ENCODE peak calls at places on chromosomes 6 and 20, in eight cellular contexts. F, W, L, J, D, M, G and U are unnamed samples.

GRCh38 chr6:119552016-119552415 is 202.5 kb upstream of the MAN1A1 start:
- DNase-seq in F (no peak), W (no peak), L (no peak), J (no peak), D (no peak), M (no peak), G (no peak), U (no peak)

GRCh38 chr20:60788070-60788469 is 464.0 kb upstream of the CDH4 start:
- DNase-seq in F (no peak), W (no peak), L (no peak), J (no peak), D (no peak), M (no peak), G (no peak), U (no peak)

GRCh38 chr20:37414133-37414532 is 68.2 kb downstream of the SRC start:
- DNase-seq in F (no peak), W (no peak), L (no peak), J (no peak), D (no peak), M (no peak), G (no peak), U (no peak)

GRCh38 chr20:57627972-57628650 is 7.9 kb upstream of the ZBP1 start:
- DNase-seq in F (no peak), W (no peak), L (no peak), J (peak), D (peak), M (peak), G (peak), U (peak)

GRCh38 chr6:63580704-63580961 is 8.4 kb downstream of the LOC128125822 start:
- DNase-seq in F (no peak), W (no peak), L (no peak), J (no peak), D (no peak), M (no peak), G (no peak), U (no peak)

GRCh38 chr6:139534472-139535115 is 160.1 kb upstream of the CITED2 start:
- DNase-seq in F (no peak), W (peak), L (no peak), J (no peak), D (no peak), M (peak), G (no peak), U (no peak)

GRCh38 chr6:139146317-139146726 is 11.4 kb downstream of the HECA start:
- DNase-seq in F (no peak), W (no peak), L (no peak), J (no peak), D (no peak), M (no peak), G (no peak), U (no peak)

GRCh38 chr6:35148167-35148741 is 7.1 kb upstream of the TCP11 start:
- DNase-seq in F (no peak), W (peak), L (peak), J (no peak), D (no peak), M (peak), G (peak), U (no peak)

GRCh38 chr6:163098827-163099469 is 315.6 kb upstream of the QKI start:
- DNase-seq in F (no peak), W (no peak), L (no peak), J (peak), D (no peak), M (no peak), G (no peak), U (no peak)

GRCh38 chr6:146202570-146202969 is 173.7 kb downstream of the GRM1 start:
- DNase-seq in F (no peak), W (no peak), L (no peak), J (no peak), D (no peak), M (no peak), G (no peak), U (no peak)

GRCh38 chr6:34349226-34349625 is 43.2 kb downstream of the NUDT3 start:
- DNase-seq in F (no peak), W (no peak), L (no peak), J (no peak), D (no peak), M (no peak), G (no peak), U (no peak)

GRCh38 chr20:38932457-38933120 is 6.4 kb downstream of the FAM83D start:
- DNase-seq in F (no peak), W (no peak), L (no peak), J (no peak), D (no peak), M (peak), G (peak), U (no peak)

GRCh38 chr20:63054695-63055240 is 48.0 kb upstream of the BHLHE23 start:
- DNase-seq in F (no peak), W (no peak), L (no peak), J (no peak), D (no peak), M (no peak), G (no peak), U (peak)

GRCh38 chr6:135475292-135475886 is 22.2 kb downstream of the AHI1 start:
- DNase-seq in F (no peak), W (no peak), L (no peak), J (no peak), D (peak), M (no peak), G (peak), U (no peak)

GRCh38 chr6:100493206-100493888 is 28.6 kb upstream of the SIM1 start:
- DNase-seq in F (no peak), W (no peak), L (no peak), J (no peak), D (no peak), M (no peak), G (no peak), U (no peak)

GRCh38 chr6:18280084-18280483 is 15.8 kb upstream of the DEK start:
- DNase-seq in F (no peak), W (no peak), L (no peak), J (no peak), D (no peak), M (no peak), G (no peak), U (no peak)

GRCh38 chr6:444653-445275 is 53.2 kb downstream of the IRF4 start:
- DNase-seq in F (no peak), W (no peak), L (no peak), J (no peak), D (no peak), M (no peak), G (no peak), U (no peak)

GRCh38 chr6:149867876-149868640 is 3.9 kb upstream of the LRP11 start:
- DNase-seq in F (peak), W (peak), L (no peak), J (no peak), D (no peak), M (no peak), G (peak), U (no peak)

GRCh38 chr6:166514196-166514595 is 72.3 kb downstream of the RAMACL start:
- DNase-seq in F (no peak), W (no peak), L (no peak), J (no peak), D (no peak), M (no peak), G (peak), U (peak)

GRCh38 chr6:137390264-137390787 is 103.9 kb downstream of the OLIG3 start:
- DNase-seq in F (no peak), W (no peak), L (no peak), J (no peak), D (no peak), M (no peak), G (no peak), U (no peak)

GRCh38 chr20:19949195-19949867 is 67.8 kb upstream of the NAA20 start:
- DNase-seq in F (no peak), W (no peak), L (no peak), J (no peak), D (no peak), M (no peak), G (no peak), U (no peak)

GRCh38 chr6:43921548-43922422 is 151.8 kb downstream of the VEGFA start:
- DNase-seq in F (no peak), W (no peak), L (no peak), J (no peak), D (no peak), M (no peak), G (no peak), U (no peak)

GRCh38 chr6:85115876-85116275 is 334.0 kb upstream of the NT5E start:
- DNase-seq in F (no peak), W (no peak), L (no peak), J (no peak), D (no peak), M (no peak), G (no peak), U (no peak)

GRCh38 chr6:96460052-96460700 is 61.4 kb upstream of the UFL1 start:
- DNase-seq in F (no peak), W (no peak), L (no peak), J (no peak), D (no peak), M (no peak), G (no peak), U (no peak)

GRCh38 chr20:1526896-1527295 is 30.6 kb downstream of the SIRPD start:
- DNase-seq in F (no peak), W (no peak), L (no peak), J (no peak), D (no peak), M (peak), G (peak), U (no peak)

GRCh38 chr6:156953478-156954146 is 176.4 kb downstream of the ARID1B start:
- DNase-seq in F (peak), W (peak), L (no peak), J (peak), D (no peak), M (peak), G (peak), U (no peak)

GRCh38 chr20:47559141-47559540 is 57.5 kb downstream of the NCOA3 start:
- DNase-seq in F (no peak), W (no peak), L (no peak), J (no peak), D (no peak), M (no peak), G (peak), U (no peak)

GRCh38 chr20:48098866-48099265 is 313.6 kb upstream of the SULF2 start:
- DNase-seq in F (no peak), W (no peak), L (no peak), J (no peak), D (no peak), M (no peak), G (no peak), U (peak)

GRCh38 chr6:16361121-16361520 is 122.7 kb downstream of the GMPR start:
- DNase-seq in F (no peak), W (no peak), L (no peak), J (no peak), D (no peak), M (no peak), G (no peak), U (no peak)

GRCh38 chr6:157510329-157511188 is 129.6 kb downstream of the ZDHHC14 start:
- DNase-seq in F (no peak), W (peak), L (no peak), J (no peak), D (no peak), M (no peak), G (no peak), U (no peak)

GRCh38 chr6:106574729-106575458 is 54.4 kb downstream of the RTN4IP1 start:
- DNase-seq in F (peak), W (peak), L (no peak), J (no peak), D (peak), M (peak), G (peak), U (no peak)

GRCh38 chr6:15642276-15642675 is 20.6 kb downstream of the DTNBP1 start:
- DNase-seq in F (peak), W (peak), L (no peak), J (no peak), D (no peak), M (no peak), G (no peak), U (no peak)

GRCh38 chr20:36866681-36867485 is 9.1 kb upstream of the TLDC2 start:
- DNase-seq in F (no peak), W (no peak), L (no peak), J (no peak), D (no peak), M (no peak), G (peak), U (no peak)

GRCh38 chr6:148272084-148272483 is 70.6 kb upstream of the SASH1 start:
- DNase-seq in F (no peak), W (no peak), L (no peak), J (no peak), D (no peak), M (peak), G (peak), U (no peak)

GRCh38 chr20:64156136-64156885 is 7.9 kb upstream of the MYT1 start:
- DNase-seq in F (no peak), W (no peak), L (no peak), J (no peak), D (no peak), M (no peak), G (no peak), U (no peak)

GRCh38 chr20:32535316-32535952 is 49.7 kb downstream of the NOL4L start:
- DNase-seq in F (no peak), W (no peak), L (no peak), J (no peak), D (no peak), M (no peak), G (no peak), U (no peak)

GRCh38 chr6:82841309-82841708 is 224.3 kb downstream of the UBE3D start:
- DNase-seq in F (no peak), W (no peak), L (no peak), J (no peak), D (no peak), M (no peak), G (no peak), U (no peak)

GRCh38 chr6:167572841-167573271 is 248.0 kb downstream of the TTLL2 start:
- DNase-seq in F (no peak), W (no peak), L (no peak), J (no peak), D (peak), M (no peak), G (no peak), U (peak)

GRCh38 chr6:3402310-3403243 is 54.3 kb downstream of the SLC22A23 start:
- DNase-seq in F (no peak), W (no peak), L (no peak), J (peak), D (no peak), M (no peak), G (no peak), U (peak)

GRCh38 chr6:3406362-3406809 is 50.5 kb downstream of the SLC22A23 start:
- DNase-seq in F (no peak), W (peak), L (no peak), J (no peak), D (no peak), M (no peak), G (no peak), U (no peak)

GRCh38 chr6:3405679-3406078 is 51.2 kb downstream of the SLC22A23 start:
- DNase-seq in F (peak), W (no peak), L (no peak), J (no peak), D (no peak), M (no peak), G (peak), U (no peak)

GRCh38 chr6:3405182-3405518 is 51.7 kb downstream of the SLC22A23 start:
- DNase-seq in F (no peak), W (no peak), L (no peak), J (no peak), D (no peak), M (no peak), G (no peak), U (no peak)

DNA sequence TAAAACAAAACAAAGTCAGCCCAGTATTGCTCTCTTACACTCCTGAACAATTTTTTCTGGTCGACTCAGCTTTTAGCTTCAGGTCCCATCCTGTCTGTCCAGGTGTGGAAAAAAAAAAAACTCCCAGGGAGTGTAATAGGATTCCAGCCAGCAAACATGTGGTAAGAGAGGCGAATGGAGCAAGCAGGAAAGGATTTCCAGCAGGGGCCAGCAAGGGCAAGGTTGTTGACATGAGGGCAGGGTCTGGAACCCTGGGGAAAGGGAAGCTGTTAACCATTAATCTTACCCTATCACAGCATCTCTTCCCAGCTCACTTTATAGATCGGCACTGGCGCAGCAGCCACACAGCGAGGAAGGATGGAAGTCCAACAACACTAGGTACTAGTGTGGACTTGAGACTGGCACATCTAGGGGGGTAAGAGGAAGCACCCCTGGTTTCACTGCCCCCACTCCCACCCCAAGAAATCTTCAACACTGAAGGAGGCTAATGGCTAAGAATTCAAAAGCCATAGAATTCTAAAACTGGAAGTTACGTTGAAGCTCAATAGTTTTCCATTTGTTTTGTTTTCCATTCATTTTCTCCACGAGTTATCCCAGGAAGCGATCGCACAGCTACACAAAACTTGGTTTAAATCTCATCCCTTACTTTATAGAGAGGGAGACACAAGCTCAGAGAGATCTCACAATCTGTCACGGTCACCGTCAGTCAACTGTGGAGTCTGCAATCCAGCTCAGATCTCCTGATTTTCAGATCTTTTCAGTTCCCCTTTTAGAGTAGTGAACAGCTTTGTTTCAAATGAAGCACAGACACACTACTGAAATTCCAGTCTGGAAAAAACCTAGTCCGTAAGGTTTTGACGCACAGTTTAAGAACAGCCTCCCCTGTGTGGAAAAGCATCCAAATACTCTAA is 53.4 kb downstream of the SLC22A23 start:
- DNase-seq in F (peak), W (no peak), L (no peak), J (peak), D (no peak), M (peak), G (no peak), U (no peak)
- TF ChIP-seq POLR2A in F (peak), W (no peak), L (no peak), J (no peak), D (no peak), M (no peak), G (no peak), U (no peak)

GRCh38 chr20:56468317-56469076 is at the start of gene RTF2:
- DNase-seq in F (peak), W (peak), L (peak), J (peak), D (peak), M (peak), G (peak), U (peak)
- TF ChIP-seq POLR2A in F (peak), W (peak), L (peak), J (peak), D (no peak), M (peak), G (peak), U (no peak)

DNA sequence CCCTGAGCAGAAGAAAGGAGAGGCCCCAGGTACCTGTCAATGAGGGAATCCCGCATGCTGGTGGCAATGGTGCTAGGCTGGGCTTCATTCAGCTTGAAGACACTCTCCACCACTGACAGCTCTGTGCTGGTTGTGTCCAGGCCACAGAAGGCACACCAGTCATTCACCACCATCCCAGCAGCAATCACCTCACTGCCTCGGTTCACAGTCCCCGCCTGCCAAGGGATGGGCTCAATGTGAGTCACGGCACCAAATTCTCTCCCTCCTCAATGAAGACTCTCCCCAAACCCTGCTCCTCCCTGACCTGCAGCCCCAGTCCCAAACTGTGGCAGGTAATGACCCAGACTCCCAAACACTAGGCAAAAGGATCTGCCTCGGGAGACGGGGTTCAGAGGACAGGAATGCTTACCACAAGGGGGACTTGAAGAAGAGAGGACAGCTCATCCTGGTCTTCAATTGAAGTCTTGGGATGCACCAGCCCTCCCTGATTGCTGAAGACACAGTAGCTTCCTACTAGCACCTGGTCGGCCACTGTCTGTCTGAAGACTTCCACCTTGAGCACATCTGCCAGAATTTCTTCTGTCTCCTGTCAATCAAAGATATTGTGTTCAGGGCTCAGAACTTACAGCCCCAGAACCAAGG is 1.7 kb upstream of the MMP24OS start:
- DNase-seq in F (no peak), W (no peak), L (no peak), J (no peak), D (no peak), M (no peak), G (no peak), U (no peak)
- TF ChIP-seq POLR2A in F (peak), W (no peak), L (no peak), J (no peak), D (no peak), M (no peak), G (no peak), U (no peak)

DNA sequence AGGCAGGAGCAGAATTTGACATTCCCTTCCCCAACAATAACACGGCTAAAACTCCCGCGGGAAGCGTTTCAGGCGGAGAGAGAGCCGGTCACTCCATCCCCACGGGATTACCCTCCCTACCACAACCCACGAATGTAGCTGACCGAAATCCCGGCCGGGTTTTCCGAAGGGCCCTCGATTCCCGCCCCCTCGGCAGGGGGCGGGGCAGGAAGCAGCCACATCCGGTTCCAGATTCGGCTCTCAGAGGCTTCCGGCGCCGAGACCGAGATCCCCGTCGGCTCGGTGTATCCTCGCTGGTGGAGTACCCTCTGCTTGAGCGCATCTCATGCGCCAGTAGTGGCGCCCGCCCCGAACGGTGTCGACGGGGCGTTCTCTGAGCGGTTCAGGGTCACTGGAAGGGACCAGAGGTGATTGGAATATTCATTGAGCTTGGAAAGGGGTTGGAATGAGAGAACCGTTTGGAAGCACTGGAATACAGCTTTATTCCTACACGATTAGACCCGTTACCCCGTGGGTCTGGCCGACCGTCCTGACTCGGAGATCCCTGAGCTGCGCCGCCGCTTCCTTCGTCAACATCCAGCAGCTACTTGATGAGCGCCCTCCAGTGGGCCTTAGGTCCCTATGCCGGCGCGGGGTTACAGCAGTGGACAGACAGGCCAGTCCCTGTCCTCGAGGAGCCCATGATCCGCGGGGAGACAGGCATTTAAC is 649 bp upstream of the RGL2 start:
- DNase-seq in F (peak), W (peak), L (peak), J (peak), D (peak), M (peak), G (peak), U (peak)
- TF ChIP-seq POLR2A in F (peak), W (peak), L (peak), J (peak), D (peak), M (peak), G (peak), U (no peak)

GRCh38 chr6:31739639-31740396 is at the start of gene MSH5:
- DNase-seq in F (peak), W (peak), L (peak), J (peak), D (peak), M (peak), G (peak), U (peak)

GRCh38 chr6:31737315-31738047 is 1.2 kb upstream of the CLIC1 start:
- DNase-seq in F (peak), W (peak), L (no peak), J (no peak), D (no peak), M (peak), G (no peak), U (no peak)

GRCh38 chr6:31736026-31736767 is at the start of gene CLIC1:
- DNase-seq in F (peak), W (peak), L (peak), J (peak), D (peak), M (peak), G (peak), U (peak)

GRCh38 chr6:31736768-31737314 is 511 bp upstream of the CLIC1 start:
- DNase-seq in F (peak), W (peak), L (no peak), J (peak), D (no peak), M (no peak), G (no peak), U (no peak)

GRCh38 chr6:31738048-31738979 is 1.5 kb upstream of the MSH5 start:
- DNase-seq in F (peak), W (peak), L (peak), J (peak), D (peak), M (peak), G (peak), U (peak)
- TF ChIP-seq POLR2A in F (peak), W (peak), L (peak), J (peak), D (no peak), M (peak), G (peak), U (no peak)